ENCODE peak calls at places on chromosomes 16 and 17, in four cellular contexts. One of them, this sample, is unnamed.

GRCh38 chr16:72285728-72286127 is 113.8 kb upstream of the PMFBP1 start:
- DNase-seq in breast epithelium: no peak
- DNase-seq in pancreas: no peak
- DNase-seq in uterus: no peak
- DNase-seq in this sample: no peak

GRCh38 chr17:19383681-19384470 is 3.1 kb downstream of the MFAP4 start:
- DNase-seq in breast epithelium: no peak
- DNase-seq in pancreas: no peak
- DNase-seq in uterus: peak
- DNase-seq in this sample: no peak

GRCh38 chr16:86476956-86477530 is 33.3 kb upstream of the FOXF1 start:
- DNase-seq in breast epithelium: no peak
- DNase-seq in pancreas: no peak
- DNase-seq in uterus: no peak
- DNase-seq in this sample: no peak

GRCh38 chr16:57009641-57010170 is 20.3 kb downstream of the NLRC5 start:
- DNase-seq in breast epithelium: no peak
- DNase-seq in pancreas: no peak
- DNase-seq in uterus: no peak
- DNase-seq in this sample: no peak

GRCh38 chr16:81493755-81494433 is 49.3 kb downstream of the CMIP start:
- DNase-seq in breast epithelium: peak
- DNase-seq in pancreas: peak
- DNase-seq in uterus: no peak
- DNase-seq in this sample: no peak

GRCh38 chr17:74368341-74369152 is 1.2 kb downstream of the GPR142 start:
- DNase-seq in breast epithelium: peak
- DNase-seq in pancreas: peak
- DNase-seq in uterus: peak
- DNase-seq in this sample: peak

GRCh38 chr17:2415081-2415480 is 14.2 kb upstream of the MNT start:
- DNase-seq in breast epithelium: no peak
- DNase-seq in pancreas: no peak
- DNase-seq in uterus: no peak
- DNase-seq in this sample: no peak

GRCh38 chr17:81086789-81087551 is 52.0 kb downstream of the BAIAP2 start:
- DNase-seq in breast epithelium: no peak
- DNase-seq in pancreas: no peak
- DNase-seq in uterus: no peak
- DNase-seq in this sample: no peak

GRCh38 chr17:42310281-42311156 is 22.2 kb downstream of the STAT5A start:
- DNase-seq in breast epithelium: no peak
- DNase-seq in pancreas: no peak
- DNase-seq in uterus: peak
- DNase-seq in this sample: no peak
- TF ChIP-seq CTCF in breast epithelium: no peak
- TF ChIP-seq CTCF in pancreas: no peak
- TF ChIP-seq CTCF in uterus: no peak
- TF ChIP-seq CTCF in this sample: no peak

DNA sequence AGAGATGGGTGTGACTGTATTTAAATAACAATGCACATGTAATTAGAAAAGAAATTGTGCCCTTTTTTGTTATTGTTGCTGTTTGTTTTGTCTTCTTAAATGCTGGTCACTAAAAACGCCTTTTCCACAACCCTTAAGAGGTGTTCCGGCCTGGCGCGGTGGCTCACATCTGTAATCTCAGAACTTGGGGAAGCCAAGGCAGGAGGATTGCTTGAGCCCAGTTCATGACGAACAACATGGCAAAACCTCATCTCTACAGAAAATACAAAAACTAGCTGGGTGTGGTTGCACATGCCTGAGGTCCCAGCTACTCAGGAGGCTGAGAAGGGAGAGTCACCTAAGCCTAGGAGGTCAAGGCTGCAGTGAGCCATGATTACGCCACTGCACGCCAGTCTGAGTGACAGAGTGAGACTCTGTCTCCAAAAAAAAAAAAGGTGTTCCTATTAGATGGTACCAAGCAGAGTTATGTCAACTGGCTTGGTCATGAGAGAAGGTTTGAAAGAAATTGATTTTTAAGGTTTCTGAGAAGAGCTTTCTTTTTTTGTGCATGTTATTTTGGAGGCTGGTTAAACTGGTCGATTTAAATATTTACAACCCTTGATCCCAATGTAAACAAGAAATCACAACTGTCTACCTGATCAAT is 23.5 kb upstream of the RFFL start:
- DNase-seq in breast epithelium: no peak
- DNase-seq in pancreas: no peak
- DNase-seq in uterus: no peak
- DNase-seq in this sample: peak
- H3K4me3 ChIP-seq in breast epithelium: no peak
- H3K4me3 ChIP-seq in pancreas: no peak
- H3K4me3 ChIP-seq in uterus: no peak
- H3K4me3 ChIP-seq in this sample: no peak

GRCh38 chr17:75486951-75487350 is 28.4 kb downstream of the CASKIN2 start:
- DNase-seq in breast epithelium: no peak
- DNase-seq in pancreas: no peak
- DNase-seq in uterus: no peak
- DNase-seq in this sample: no peak
- H3K27ac ChIP-seq in breast epithelium: no peak
- H3K27ac ChIP-seq in pancreas: peak
- H3K27ac ChIP-seq in uterus: no peak
- H3K27ac ChIP-seq in this sample: peak

GRCh38 chr17:36153887-36154576 is 22.4 kb downstream of the TBC1D3B start:
- DNase-seq in breast epithelium: no peak
- DNase-seq in pancreas: no peak
- DNase-seq in uterus: no peak
- DNase-seq in this sample: no peak

GRCh38 chr17:36151891-36152638 is 24.4 kb downstream of the TBC1D3B start:
- DNase-seq in breast epithelium: no peak
- DNase-seq in pancreas: no peak
- DNase-seq in uterus: no peak
- DNase-seq in this sample: no peak

GRCh38 chr17:36149296-36149820 is 27.1 kb downstream of the TBC1D3B start:
- DNase-seq in breast epithelium: no peak
- DNase-seq in pancreas: no peak
- DNase-seq in uterus: peak
- DNase-seq in this sample: peak

GRCh38 chr17:36148559-36149295 is 27.7 kb downstream of the TBC1D3B start:
- DNase-seq in breast epithelium: peak
- DNase-seq in pancreas: peak
- DNase-seq in uterus: peak
- DNase-seq in this sample: peak

DNA sequence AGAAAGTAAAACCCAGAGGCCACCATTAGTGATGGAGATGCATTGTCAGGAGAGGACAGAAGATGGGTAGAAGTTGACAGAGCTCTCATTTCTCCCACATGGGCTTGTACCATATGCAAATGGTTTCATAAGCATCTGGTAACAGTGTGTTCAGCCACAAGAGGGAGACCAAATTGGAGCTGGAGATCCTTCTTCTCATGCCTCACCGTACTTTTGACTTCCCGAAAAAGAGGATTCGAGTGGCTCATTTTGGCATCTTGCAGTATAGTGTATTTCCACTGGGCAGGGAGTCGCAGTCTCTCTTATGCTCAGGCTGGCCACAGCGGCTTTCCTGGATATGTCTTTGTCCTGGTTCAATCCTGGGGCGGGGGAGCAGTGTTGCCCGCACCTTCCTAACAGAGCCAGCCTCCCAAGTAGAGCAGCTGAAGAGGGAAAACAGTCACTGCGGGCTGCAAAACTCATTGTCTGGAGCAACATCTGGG is 23.8 kb downstream of the TBC1D3B start:
- DNase-seq in breast epithelium: no peak
- DNase-seq in pancreas: no peak
- DNase-seq in uterus: no peak
- DNase-seq in this sample: no peak
- TF ChIP-seq CTCF in breast epithelium: no peak
- TF ChIP-seq CTCF in pancreas: no peak
- TF ChIP-seq CTCF in uterus: no peak
- TF ChIP-seq CTCF in this sample: no peak

GRCh38 chr17:17659340-17659739 is 21.9 kb upstream of the RAI1 start:
- DNase-seq in breast epithelium: no peak
- DNase-seq in pancreas: no peak
- DNase-seq in uterus: no peak
- DNase-seq in this sample: no peak
- H3K4me3 ChIP-seq in breast epithelium: no peak
- H3K4me3 ChIP-seq in pancreas: no peak
- H3K4me3 ChIP-seq in uterus: no peak
- H3K4me3 ChIP-seq in this sample: no peak

GRCh38 chr16:31136287-31136662 is 748 bp upstream of the PRSS8 start:
- DNase-seq in breast epithelium: no peak
- DNase-seq in pancreas: no peak
- DNase-seq in uterus: no peak
- DNase-seq in this sample: no peak

GRCh38 chr16:31132979-31133599 is 2.4 kb downstream of the PRSS8 start:
- DNase-seq in breast epithelium: no peak
- DNase-seq in pancreas: no peak
- DNase-seq in uterus: no peak
- DNase-seq in this sample: no peak

GRCh38 chr16:31134625-31135534 is 647 bp downstream of the PRSS8 start:
- DNase-seq in breast epithelium: peak
- DNase-seq in pancreas: no peak
- DNase-seq in uterus: no peak
- DNase-seq in this sample: peak

GRCh38 chr16:31134091-31134571 is 1.4 kb downstream of the PRSS8 start:
- DNase-seq in breast epithelium: no peak
- DNase-seq in pancreas: no peak
- DNase-seq in uterus: no peak
- DNase-seq in this sample: peak

DNA sequence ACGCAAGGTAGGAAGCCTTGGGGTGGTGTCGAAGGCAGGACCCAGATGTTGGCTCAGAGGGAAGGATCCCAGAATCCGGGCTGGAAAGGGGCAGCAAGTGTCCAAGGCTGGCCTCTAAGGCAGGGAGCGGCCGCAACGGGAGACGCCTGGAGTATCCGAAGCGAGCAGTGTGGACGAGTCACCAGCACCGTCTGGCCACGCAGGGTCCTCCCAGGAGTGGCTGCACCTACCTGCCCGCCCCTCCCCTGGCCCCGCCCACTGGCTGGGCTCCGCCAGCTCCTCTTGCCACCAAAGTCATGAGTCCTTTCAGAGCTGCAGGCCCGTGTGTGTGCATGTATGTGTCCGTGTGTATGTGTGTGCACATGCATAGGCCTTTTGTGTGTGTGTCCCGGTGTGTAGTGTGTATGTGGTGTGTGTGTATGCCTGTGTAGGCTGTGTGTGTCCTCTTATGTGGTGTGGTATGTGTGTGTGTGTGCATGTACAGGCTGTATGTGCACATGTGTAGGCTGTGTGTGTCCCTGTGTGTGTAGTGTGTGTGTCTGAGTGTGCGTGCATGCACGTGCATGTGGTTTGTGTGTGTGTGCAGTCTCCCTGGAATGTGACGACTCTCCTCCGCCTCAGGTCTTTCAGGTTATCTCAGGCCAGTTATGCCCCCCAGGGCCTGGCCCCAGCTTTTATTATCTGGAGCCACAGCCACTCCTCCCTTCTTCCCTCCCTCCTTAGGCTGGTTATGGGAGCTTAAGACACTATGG is at the start of gene PRSS8:
- DNase-seq in breast epithelium: peak
- DNase-seq in pancreas: peak
- DNase-seq in uterus: no peak
- DNase-seq in this sample: no peak
- H3K27ac ChIP-seq in breast epithelium: peak
- H3K27ac ChIP-seq in pancreas: peak
- H3K27ac ChIP-seq in uterus: no peak
- H3K27ac ChIP-seq in this sample: peak

This sample was measured in HL-60.